ENCODE peak calls at places on chromosomes 2 and 18, in ten cellular contexts. G, T, H, Q, D, F, Y, Z, U and N are unnamed samples. For H3K4me1 and H3K36me3, the result is how much of the 10 kb centered on the place peaks cover.

GRCh38 chr2:130336877-130337734 is 5.6 kb upstream of the IMP4 start:
- DNase-seq in Z (peak), U (peak), Q (peak), H (peak), T (no peak), Y (peak), G (peak), D (no peak), F (peak), N (no peak)

GRCh38 chr2:25639696-25640095 is 33.7 kb downstream of the DTNB start:
- DNase-seq in D (no peak), Z (no peak), Q (no peak), G (no peak), H (no peak), Y (no peak), T (no peak), F (no peak), U (no peak), N (no peak)

GRCh38 chr2:170369894-170370293 is 191.9 kb downstream of the MYO3B start:
- DNase-seq in T (no peak), U (peak), Q (no peak), G (peak), F (peak), Y (peak), Z (no peak), D (no peak), H (no peak), N (no peak)

GRCh38 chr2:39620067-39620466 is 45.6 kb upstream of the TMEM178A start:
- DNase-seq in T (peak), H (no peak), Z (peak), Y (peak), D (no peak), G (no peak), Q (peak), F (peak), U (no peak), N (peak)

GRCh38 chr18:77119851-77120491 is 12.6 kb downstream of the MBP start:
- DNase-seq in G (no peak), Q (no peak), D (no peak), U (no peak), Z (peak), F (no peak), Y (no peak), T (no peak), H (peak), N (no peak)

GRCh38 chr18:27793013-27793412 is 383.9 kb downstream of the CDH2 start:
- DNase-seq in G (no peak), F (no peak), Y (no peak), H (no peak), U (no peak), Q (no peak), Z (no peak), T (no peak), D (no peak), N (no peak)

GRCh38 chr2:15746354-15747171 is 154.9 kb downstream of the DDX1 start:
- DNase-seq in Y (no peak), Z (no peak), T (no peak), F (no peak), U (no peak), G (no peak), Q (no peak), D (no peak), H (no peak), N (no peak)

GRCh38 chr2:15331787-15332186 is 229.3 kb downstream of the NBAS start:
- DNase-seq in U (no peak), Z (no peak), Q (no peak), G (no peak), T (no peak), D (no peak), H (no peak), Y (peak), F (no peak), N (no peak)

GRCh38 chr2:175154670-175155082 is 13.3 kb downstream of the ATF2 start:
- DNase-seq in T (no peak), Z (no peak), Q (no peak), D (no peak), F (peak), H (no peak), U (no peak), G (no peak), Y (peak), N (no peak)

DNA sequence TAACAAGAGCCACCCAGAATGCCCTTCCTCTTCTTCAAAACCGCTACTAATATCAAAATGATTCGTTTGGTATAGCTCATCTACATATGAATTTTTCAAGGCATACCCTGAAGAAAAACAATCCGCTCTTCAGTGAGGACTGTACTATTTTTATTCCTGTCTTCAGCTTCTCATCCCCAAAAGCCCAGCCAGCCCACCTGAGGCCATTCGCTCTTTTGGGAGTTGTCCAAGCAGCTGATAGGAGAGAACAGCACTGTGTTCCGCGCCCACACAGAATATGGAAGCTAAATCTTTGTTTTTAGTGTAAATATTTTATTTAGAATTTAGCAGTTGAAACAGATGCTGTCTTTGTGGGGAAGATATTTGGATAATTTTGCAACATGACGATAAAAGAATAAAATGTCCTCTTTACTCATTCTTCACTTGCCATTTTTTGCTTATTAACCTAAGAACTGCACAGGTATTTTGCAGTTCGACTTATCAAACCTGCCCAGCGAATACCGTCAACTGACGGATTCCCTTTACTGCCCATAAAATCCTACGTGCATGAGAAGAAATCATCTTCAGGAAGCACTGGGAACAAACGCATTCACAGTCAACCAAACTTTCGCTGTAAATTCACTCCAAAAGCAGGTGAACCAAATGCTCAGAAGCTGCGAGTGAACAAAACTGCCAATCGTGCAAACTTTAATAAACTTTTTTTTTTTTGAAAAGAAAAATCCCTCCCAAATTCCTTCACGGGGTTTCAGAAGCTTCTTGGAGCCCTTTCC is 3.4 kb downstream of the ZNF521 start:
- DNase-seq in H (no peak), G (no peak), Z (no peak), Q (peak), F (no peak), U (no peak), T (no peak), Y (no peak), D (no peak), N (no peak)
- H3K4me1 ChIP-seq in H (under half), G (half or more), Z (under half), Q (under half), F (under half), U (under half), T (under half), Y (under half), D (under half), N (under half)

GRCh38 chr2:11179899-11180298 is 24.6 kb downstream of the SLC66A3 start:
- DNase-seq in D (no peak), T (no peak), Y (no peak), H (no peak), U (no peak), Q (no peak), F (peak), G (no peak), Z (no peak), N (no peak)
- H3K36me3 ChIP-seq in D (under half), T (half or more), Y (under half), H (under half), U (under half), Q (under half), F (under half), G (under half), Z (under half), N (under half)

GRCh38 chr2:54629914-54630609 is 93.4 kb upstream of the EML6 start:
- DNase-seq in Z (no peak), F (peak), Y (peak), G (no peak), Q (no peak), U (no peak), H (peak), T (peak), D (no peak), N (no peak)

GRCh38 chr2:54628418-54628817 is 95.0 kb upstream of the EML6 start:
- DNase-seq in H (no peak), F (no peak), Z (no peak), G (no peak), D (no peak), Y (no peak), Q (no peak), T (no peak), U (no peak), N (no peak)

GRCh38 chr2:54628957-54629356 is 94.5 kb upstream of the EML6 start:
- DNase-seq in D (no peak), T (no peak), U (no peak), G (no peak), Y (no peak), Z (no peak), H (no peak), Q (no peak), F (no peak), N (no peak)

GRCh38 chr2:54627973-54628372 is 95.5 kb upstream of the EML6 start:
- DNase-seq in D (no peak), G (no peak), U (no peak), H (no peak), Z (no peak), F (no peak), Q (no peak), T (no peak), Y (no peak), N (no peak)

DNA sequence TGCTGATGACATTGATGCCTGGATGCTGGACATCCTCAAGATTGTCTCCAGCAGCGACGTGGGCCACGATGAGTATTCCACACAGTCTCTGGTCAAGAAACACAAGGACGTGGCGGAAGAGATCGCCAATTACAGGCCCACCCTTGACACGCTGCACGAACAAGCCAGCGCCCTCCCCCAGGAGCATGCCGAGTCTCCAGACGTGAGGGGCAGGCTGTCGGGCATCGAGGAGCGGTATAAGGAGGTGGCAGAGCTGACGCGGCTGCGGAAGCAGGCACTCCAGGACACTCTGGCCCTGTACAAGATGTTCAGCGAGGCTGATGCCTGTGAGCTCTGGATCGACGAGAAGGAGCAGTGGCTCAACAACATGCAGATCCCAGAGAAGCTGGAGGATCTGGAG is 94.1 kb upstream of the EML6 start:
- DNase-seq in H (no peak), G (no peak), Y (no peak), D (no peak), T (no peak), F (no peak), Z (no peak), Q (no peak), U (no peak), N (no peak)
- H3K27ac ChIP-seq in H (peak), G (no peak), Y (no peak), D (no peak), T (peak), F (no peak), Z (peak), Q (no peak), U (no peak), N (no peak)

DNA sequence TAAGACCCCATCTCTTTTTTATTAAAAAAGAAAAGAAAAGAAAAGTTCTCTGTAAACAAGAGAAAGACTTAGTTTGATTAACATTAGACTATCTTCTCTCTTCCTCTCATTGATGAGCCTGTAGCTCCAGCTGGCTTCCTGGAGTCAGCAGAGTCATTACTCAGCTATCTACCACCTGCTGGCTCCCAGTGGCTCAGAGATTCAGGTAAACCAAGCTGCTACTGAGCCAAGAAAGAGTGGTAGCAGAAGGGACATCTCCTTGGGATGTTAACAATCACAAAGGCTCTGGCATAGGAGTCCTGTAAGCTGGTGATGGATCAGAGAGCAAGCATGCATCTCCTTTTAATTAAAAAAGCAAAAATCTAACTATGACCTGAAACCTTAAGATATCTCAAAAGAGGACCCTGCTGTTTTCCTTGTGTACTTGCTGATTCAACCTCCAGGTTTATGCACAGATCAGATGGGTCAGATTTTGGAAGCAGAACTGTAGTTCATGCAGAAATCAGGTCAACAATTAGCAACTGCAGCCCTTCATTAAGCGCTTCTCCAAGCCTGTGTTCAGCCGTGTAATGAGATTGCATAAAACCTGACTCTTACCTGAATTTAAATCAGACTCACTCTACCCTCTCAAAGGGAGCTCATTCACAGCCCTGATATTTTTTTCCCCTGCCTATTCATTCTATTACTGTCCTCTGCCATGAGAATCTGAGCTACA is 225.8 kb downstream of the RNF152 start:
- DNase-seq in U (peak), F (no peak), G (no peak), T (no peak), Z (no peak), H (no peak), Q (no peak), D (no peak), Y (no peak), N (no peak)
- H3K4me1 ChIP-seq in U (under half), F (under half), G (under half), T (under half), Z (under half), H (under half), Q (under half), D (under half), Y (under half), N (under half)

GRCh38 chr2:108837198-108837597 is 50.6 kb downstream of the CCDC138 start:
- DNase-seq in H (no peak), D (no peak), T (no peak), F (no peak), Q (no peak), Z (no peak), Y (no peak), G (no peak), U (no peak), N (no peak)
- H3K36me3 ChIP-seq in H (under half), D (under half), T (under half), F (under half), Q (under half), Z (under half), Y (under half), G (under half), U (under half), N (half or more)

GRCh38 chr2:205700331-205701132 is 18.2 kb downstream of the NRP2 start:
- DNase-seq in Y (peak), D (no peak), F (peak), G (peak), Z (peak), H (no peak), Q (no peak), U (no peak), T (no peak), N (no peak)
- H3K27ac ChIP-seq in Y (no peak), D (no peak), F (peak), G (no peak), Z (peak), H (no peak), Q (peak), U (no peak), T (peak), N (no peak)